ENCODE peak calls at places on chromosomes 16 and 17, in six cellular contexts. Z, C, W, U, Y and S are unnamed samples.
A peak's percentile ranks its signal among the peaks of the same experiment; 100 is the strongest.

GRCh38 chr16:66898207-66898606 is 17.9 kb downstream of the PDP2 start:
- DNase-seq in Z (no peak), C (peak; percentile 76), W (peak; percentile 35), U (no peak), Y (peak; percentile 79), S (peak; percentile 61)

GRCh38 chr17:58756246-58757161 is 850 bp downstream of the PPM1E start:
- DNase-seq in Z (peak; percentile 35), C (no peak), W (no peak), U (no peak), Y (peak; percentile 17), S (peak; percentile 55)

GRCh38 chr17:42670199-42670924 is 6.4 kb downstream of the PLEKHH3 start:
- DNase-seq in Z (no peak), C (peak; percentile 71), W (no peak), U (no peak), Y (peak; percentile 41), S (no peak)

GRCh38 chr17:58525239-58525638 is 10.8 kb upstream of the MTMR4 start:
- DNase-seq in Z (no peak), C (peak; percentile 91), W (no peak), U (peak; percentile 72), Y (no peak), S (no peak)

GRCh38 chr16:57150682-57151330 is 35.0 kb downstream of the PSME3IP1 start:
- DNase-seq in Z (no peak), C (no peak), W (no peak), U (no peak), Y (no peak), S (no peak)

GRCh38 chr17:51948128-51948527 is 210.4 kb downstream of the CA10 start:
- DNase-seq in Z (no peak), C (no peak), W (peak; percentile 49), U (no peak), Y (no peak), S (no peak)

GRCh38 chr16:67265834-67266233 is 13.5 kb upstream of the PLEKHG4 start:
- DNase-seq in Z (no peak), C (peak; percentile 25), W (no peak), U (no peak), Y (no peak), S (no peak)

GRCh38 chr17:75404223-75404738 is 1.2 kb downstream of the GRB2 start:
- DNase-seq in Z (peak; percentile 84), C (no peak), W (peak; percentile 74), U (peak; percentile 36), Y (peak; percentile 61), S (peak; percentile 81)

GRCh38 chr17:15501282-15501681 is 33.9 kb upstream of the CDRT4 start:
- DNase-seq in Z (no peak), C (no peak), W (no peak), U (no peak), Y (no peak), S (no peak)

DNA sequence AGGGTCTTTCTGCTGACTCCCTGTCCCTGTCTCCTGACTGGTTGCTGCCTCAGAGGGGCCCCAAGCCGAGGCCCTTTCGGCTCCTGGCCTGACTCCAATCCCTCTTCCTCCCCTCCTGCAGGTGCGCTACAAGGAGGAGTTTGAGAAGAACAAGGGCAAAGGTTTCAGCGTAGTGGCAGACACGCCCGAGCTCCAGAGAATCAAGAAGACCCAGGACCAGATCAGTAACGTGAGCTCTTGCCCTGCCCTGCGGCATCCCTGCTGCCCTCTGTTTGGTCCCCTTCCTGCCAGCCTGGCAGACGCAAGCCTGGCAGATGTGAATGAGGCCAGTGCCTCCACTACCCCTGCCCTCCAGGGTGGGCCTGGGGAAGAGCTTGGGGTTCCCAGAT is 27.1 kb upstream of the LASP1NB start:
- DNase-seq in Z (no peak), C (no peak), W (peak; percentile 62), U (no peak), Y (no peak), S (no peak)
- TF ChIP-seq CTCF in Z (no peak), C (no peak), W (no peak), U (no peak), Y (no peak), S (no peak)

GRCh38 chr16:30091474-30092372 is at the start of gene TBX6:
- DNase-seq in Z (peak; percentile 97), C (peak; percentile 97), W (peak; percentile 94), U (peak; percentile 95), Y (peak; percentile 93), S (peak; percentile 97)
- H3K4me3 ChIP-seq in Z (peak within 1 kb of the TSS; percentile 22), C (peak within 1 kb of the TSS; percentile 65), W (peak within 1 kb of the TSS; percentile 14), U (peak within 1 kb of the TSS; percentile 54), Y (peak within 1 kb of the TSS; percentile 47), S (peak within 1 kb of the TSS; percentile 87)

GRCh38 chr17:78355701-78356100 is 4.2 kb downstream of the SOCS3 start:
- DNase-seq in Z (no peak), C (no peak), W (no peak), U (peak; percentile 1), Y (no peak), S (no peak)
- H3K4me1 ChIP-seq in Z (peaks cover 59% of the 10 kb centered on the region), C (peaks cover 21% of the 10 kb centered on the region), W (peaks cover 34% of the 10 kb centered on the region), U (peaks cover 77% of the 10 kb centered on the region), Y (peaks cover 24% of the 10 kb centered on the region), S (peaks cover 18% of the 10 kb centered on the region)

GRCh38 chr16:83682126-83682857 is 125.5 kb upstream of the HSBP1 start:
- DNase-seq in Z (no peak), C (no peak), W (no peak), U (no peak), Y (no peak), S (no peak)

GRCh38 chr16:83685615-83686165 is 122.1 kb upstream of the HSBP1 start:
- DNase-seq in Z (no peak), C (no peak), W (no peak), U (no peak), Y (no peak), S (no peak)

GRCh38 chr16:83689385-83689831 is 118.4 kb upstream of the HSBP1 start:
- DNase-seq in Z (peak; percentile 10), C (no peak), W (no peak), U (no peak), Y (no peak), S (no peak)

GRCh38 chr16:83682858-83683235 is 124.9 kb upstream of the HSBP1 start:
- DNase-seq in Z (no peak), C (no peak), W (no peak), U (no peak), Y (no peak), S (no peak)

DNA sequence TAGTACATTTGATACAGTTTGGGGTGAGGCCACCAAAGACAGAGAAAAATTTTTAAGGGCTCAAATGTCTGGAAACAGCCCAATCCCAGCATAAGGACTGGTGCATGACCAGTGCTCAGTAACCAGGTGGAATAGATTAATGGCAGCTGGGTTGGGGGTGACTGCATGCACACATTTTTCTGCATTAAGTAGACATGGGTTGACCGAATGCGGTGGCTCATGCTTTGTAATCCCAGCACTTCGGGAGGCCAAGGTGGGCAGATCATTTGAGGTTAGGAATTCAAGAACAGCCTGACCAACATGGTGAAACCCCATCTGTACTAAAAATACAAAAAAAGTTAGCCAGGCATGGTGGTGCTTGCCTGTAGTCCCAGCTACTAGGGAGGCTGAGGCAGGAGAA is 121.1 kb upstream of the HSBP1 start:
- DNase-seq in Z (no peak), C (no peak), W (no peak), U (no peak), Y (no peak), S (no peak)
- TF ChIP-seq CTCF in Z (no peak), C (no peak), W (no peak), U (no peak), Y (no peak), S (no peak)

DNA sequence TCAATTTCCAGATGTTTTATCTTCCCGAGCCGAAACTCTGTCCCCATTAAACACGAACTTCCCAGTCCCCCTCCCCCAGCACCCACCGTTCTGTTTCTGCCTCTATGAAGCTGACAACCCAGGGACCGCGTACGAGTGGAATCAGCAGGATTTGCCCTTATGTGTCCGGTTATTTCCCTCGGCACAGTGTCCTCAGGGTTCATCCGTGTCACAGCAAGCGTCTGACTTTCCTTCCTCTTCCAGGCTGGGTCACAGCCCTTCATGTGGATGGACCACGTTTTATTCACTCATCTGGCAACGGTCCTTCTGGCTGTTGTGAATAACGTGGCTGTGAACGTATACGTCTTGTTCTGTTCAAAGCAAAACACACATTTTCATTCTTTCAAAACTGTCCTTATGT is 31.3 kb downstream of the METRNL start:
- DNase-seq in Z (no peak), C (no peak), W (peak; percentile 19), U (no peak), Y (no peak), S (no peak)
- H3K4me3 ChIP-seq in Z (no peak overlapping the region), C (no peak overlapping the region), W (no peak overlapping the region), U (peak overlapping the region; percentile 51), Y (no peak overlapping the region), S (peak overlapping the region; percentile 35)

GRCh38 chr16:75494184-75494583 is 1.1 kb downstream of the CHST6 start:
- DNase-seq in Z (no peak), C (no peak), W (no peak), U (no peak), Y (no peak), S (no peak)
- H3K4me1 ChIP-seq in Z (peaks cover 5% of the 10 kb centered on the region), C (no peaks in the 10 kb centered on the region), W (peaks cover 11% of the 10 kb centered on the region), U (peaks cover 6% of the 10 kb centered on the region), Y (peaks cover 2% of the 10 kb centered on the region), S (peaks cover 14% of the 10 kb centered on the region)